ENCODE peak calls at places on chromosomes 6 and 20, in nine cellular contexts. One of them, this sample, is unnamed.

GRCh38 chr6:22001336-22002027 is 295.4 kb downstream of the PRL start:
- DNase-seq in fibroblast of lung: no peak
- DNase-seq in cardiac muscle cell: no peak
- DNase-seq in ovary: no peak
- DNase-seq in WERI-Rb-1: no peak
- DNase-seq in CD8-positive, alpha-beta T cell: no peak
- DNase-seq in pancreas: no peak
- DNase-seq in left ventricle myocardium inferior: no peak
- DNase-seq in IMR-90: no peak
- DNase-seq in this sample: no peak

GRCh38 chr20:45374101-45374467 is 4.0 kb downstream of the TP53TG5 start:
- DNase-seq in fibroblast of lung: no peak
- DNase-seq in cardiac muscle cell: no peak
- DNase-seq in ovary: no peak
- DNase-seq in WERI-Rb-1: no peak
- DNase-seq in CD8-positive, alpha-beta T cell: no peak
- DNase-seq in pancreas: no peak
- DNase-seq in left ventricle myocardium inferior: no peak
- DNase-seq in IMR-90: no peak
- DNase-seq in this sample: no peak

GRCh38 chr20:22546344-22546743 is 38.0 kb downstream of the FOXA2 start:
- DNase-seq in fibroblast of lung: no peak
- DNase-seq in cardiac muscle cell: no peak
- DNase-seq in ovary: no peak
- DNase-seq in WERI-Rb-1: no peak
- DNase-seq in CD8-positive, alpha-beta T cell: no peak
- DNase-seq in pancreas: no peak
- DNase-seq in left ventricle myocardium inferior: no peak
- DNase-seq in IMR-90: no peak
- DNase-seq in this sample: no peak

GRCh38 chr6:1424306-1424927 is 35.0 kb downstream of the FOXF2 start:
- DNase-seq in fibroblast of lung: peak; percentile 83
- DNase-seq in cardiac muscle cell: peak; percentile 71
- DNase-seq in ovary: no peak
- DNase-seq in WERI-Rb-1: peak; percentile 80
- DNase-seq in CD8-positive, alpha-beta T cell: no peak
- DNase-seq in pancreas: peak; percentile 44
- DNase-seq in left ventricle myocardium inferior: peak; percentile 20
- DNase-seq in IMR-90: peak; percentile 77
- DNase-seq in this sample: peak; percentile 88

GRCh38 chr20:54649511-54649962 is 174.1 kb downstream of the DOK5 start:
- DNase-seq in fibroblast of lung: peak; percentile 81
- DNase-seq in cardiac muscle cell: peak; percentile 85
- DNase-seq in ovary: peak; percentile 80
- DNase-seq in WERI-Rb-1: peak; percentile 65
- DNase-seq in CD8-positive, alpha-beta T cell: peak; percentile 61
- DNase-seq in pancreas: peak; percentile 86
- DNase-seq in left ventricle myocardium inferior: peak; percentile 75
- DNase-seq in IMR-90: peak; percentile 67
- DNase-seq in this sample: peak; percentile 95

GRCh38 chr6:3341467-3341866 is 82.7 kb downstream of the PSMG4 start:
- DNase-seq in fibroblast of lung: peak; percentile 95
- DNase-seq in cardiac muscle cell: peak; percentile 90
- DNase-seq in ovary: no peak
- DNase-seq in WERI-Rb-1: peak; percentile 68
- DNase-seq in CD8-positive, alpha-beta T cell: no peak
- DNase-seq in pancreas: no peak
- DNase-seq in left ventricle myocardium inferior: no peak
- DNase-seq in IMR-90: peak; percentile 83
- DNase-seq in this sample: peak; percentile 70

GRCh38 chr6:128767150-128767549 is 115.8 kb upstream of the LAMA2 start:
- DNase-seq in fibroblast of lung: no peak
- DNase-seq in cardiac muscle cell: no peak
- DNase-seq in ovary: no peak
- DNase-seq in WERI-Rb-1: no peak
- DNase-seq in CD8-positive, alpha-beta T cell: no peak
- DNase-seq in pancreas: no peak
- DNase-seq in left ventricle myocardium inferior: no peak
- DNase-seq in IMR-90: no peak
- DNase-seq in this sample: no peak

GRCh38 chr6:67131827-67132226 is 1424.8 kb upstream of the EYS start:
- DNase-seq in fibroblast of lung: peak; percentile 76
- DNase-seq in cardiac muscle cell: peak; percentile 1
- DNase-seq in ovary: no peak
- DNase-seq in WERI-Rb-1: no peak
- DNase-seq in CD8-positive, alpha-beta T cell: no peak
- DNase-seq in pancreas: no peak
- DNase-seq in left ventricle myocardium inferior: no peak
- DNase-seq in IMR-90: no peak
- DNase-seq in this sample: peak; percentile 44

GRCh38 chr6:110562316-110562915 is 86.0 kb upstream of the SLC22A16 start:
- DNase-seq in fibroblast of lung: no peak
- DNase-seq in cardiac muscle cell: no peak
- DNase-seq in ovary: no peak
- DNase-seq in WERI-Rb-1: no peak
- DNase-seq in CD8-positive, alpha-beta T cell: no peak
- DNase-seq in pancreas: no peak
- DNase-seq in left ventricle myocardium inferior: no peak
- DNase-seq in IMR-90: no peak
- DNase-seq in this sample: no peak

GRCh38 chr6:110563711-110564110 is 87.3 kb upstream of the SLC22A16 start:
- DNase-seq in fibroblast of lung: no peak
- DNase-seq in cardiac muscle cell: no peak
- DNase-seq in ovary: no peak
- DNase-seq in WERI-Rb-1: no peak
- DNase-seq in CD8-positive, alpha-beta T cell: no peak
- DNase-seq in pancreas: no peak
- DNase-seq in left ventricle myocardium inferior: no peak
- DNase-seq in IMR-90: no peak
- DNase-seq in this sample: no peak

GRCh38 chr6:110567957-110568696 is 91.7 kb upstream of the SLC22A16 start:
- DNase-seq in fibroblast of lung: no peak
- DNase-seq in cardiac muscle cell: no peak
- DNase-seq in ovary: no peak
- DNase-seq in WERI-Rb-1: no peak
- DNase-seq in CD8-positive, alpha-beta T cell: no peak
- DNase-seq in pancreas: no peak
- DNase-seq in left ventricle myocardium inferior: no peak
- DNase-seq in IMR-90: no peak
- DNase-seq in this sample: no peak

GRCh38 chr6:110564703-110565421 is 88.4 kb upstream of the SLC22A16 start:
- DNase-seq in fibroblast of lung: no peak
- DNase-seq in cardiac muscle cell: no peak
- DNase-seq in ovary: no peak
- DNase-seq in WERI-Rb-1: no peak
- DNase-seq in CD8-positive, alpha-beta T cell: no peak
- DNase-seq in pancreas: no peak
- DNase-seq in left ventricle myocardium inferior: no peak
- DNase-seq in IMR-90: no peak
- DNase-seq in this sample: no peak

DNA sequence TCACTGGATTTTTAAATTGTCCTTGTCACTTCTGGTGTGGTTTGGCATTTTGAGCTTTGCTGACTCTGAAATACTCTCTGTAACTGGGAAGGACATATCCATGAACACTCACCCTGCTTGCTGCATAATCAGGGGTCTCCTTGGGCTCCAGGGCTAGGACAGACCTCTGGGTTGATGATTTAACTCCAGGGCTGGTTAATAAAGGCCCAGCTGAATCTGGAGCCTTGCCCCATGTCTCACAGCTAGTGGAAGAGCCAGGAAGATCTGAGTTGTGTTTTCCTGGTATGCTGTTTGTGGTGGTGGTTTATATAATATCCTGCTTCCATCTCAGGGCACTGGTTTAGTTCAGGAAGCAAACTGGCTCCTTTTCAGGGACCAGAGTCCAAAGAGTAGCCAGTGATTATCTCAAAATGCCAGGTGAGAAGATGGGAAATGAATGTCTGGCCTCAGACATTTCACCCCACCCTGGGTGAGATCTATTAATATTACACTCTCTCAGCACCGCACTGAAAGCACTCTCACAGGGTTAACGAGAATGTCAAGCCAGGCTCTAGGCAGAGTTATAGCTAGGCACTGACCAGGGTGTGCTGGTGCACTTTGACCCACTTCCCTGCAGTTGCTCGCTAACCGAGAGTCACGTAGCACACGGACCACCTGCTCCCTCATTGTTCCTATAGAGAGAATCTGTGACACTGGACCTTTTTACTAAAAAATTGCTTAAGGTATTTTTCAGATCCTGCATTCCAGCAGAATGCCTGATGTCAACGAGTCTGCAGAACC is 90.1 kb upstream of the SLC22A16 start:
- DNase-seq in fibroblast of lung: no peak
- DNase-seq in cardiac muscle cell: no peak
- DNase-seq in ovary: no peak
- DNase-seq in WERI-Rb-1: no peak
- DNase-seq in CD8-positive, alpha-beta T cell: no peak
- DNase-seq in pancreas: no peak
- DNase-seq in left ventricle myocardium inferior: peak; percentile 35
- DNase-seq in IMR-90: peak; percentile 19
- DNase-seq in this sample: no peak
- H3K9me3 ChIP-seq in fibroblast of lung: no peaks in the 10 kb centered on the region
- H3K9me3 ChIP-seq in cardiac muscle cell: no peaks in the 10 kb centered on the region
- H3K9me3 ChIP-seq in ovary: no peaks in the 10 kb centered on the region
- H3K9me3 ChIP-seq in WERI-Rb-1: no peaks in the 10 kb centered on the region
- H3K9me3 ChIP-seq in CD8-positive, alpha-beta T cell: no peaks in the 10 kb centered on the region
- H3K9me3 ChIP-seq in pancreas: no peaks in the 10 kb centered on the region
- H3K9me3 ChIP-seq in left ventricle myocardium inferior: peaks cover 3% of the 10 kb centered on the region
- H3K9me3 ChIP-seq in IMR-90: no peaks in the 10 kb centered on the region
- H3K9me3 ChIP-seq in this sample: peaks cover 3% of the 10 kb centered on the region

GRCh38 chr20:2507464-2507863 is 1.3 kb downstream of the ZNF343 start:
- DNase-seq in fibroblast of lung: peak; percentile 8
- DNase-seq in cardiac muscle cell: no peak
- DNase-seq in ovary: no peak
- DNase-seq in WERI-Rb-1: no peak
- DNase-seq in CD8-positive, alpha-beta T cell: no peak
- DNase-seq in pancreas: no peak
- DNase-seq in left ventricle myocardium inferior: no peak
- DNase-seq in IMR-90: peak; percentile 28
- DNase-seq in this sample: no peak

GRCh38 chr20:2509468-2509781 is 710 bp upstream of the ZNF343 start:
- DNase-seq in fibroblast of lung: no peak
- DNase-seq in cardiac muscle cell: peak; percentile 25
- DNase-seq in ovary: peak; percentile 35
- DNase-seq in WERI-Rb-1: no peak
- DNase-seq in CD8-positive, alpha-beta T cell: no peak
- DNase-seq in pancreas: no peak
- DNase-seq in left ventricle myocardium inferior: no peak
- DNase-seq in IMR-90: no peak
- DNase-seq in this sample: no peak

GRCh38 chr20:2508631-2509467 is at the start of gene ZNF343:
- DNase-seq in fibroblast of lung: peak; percentile 81
- DNase-seq in cardiac muscle cell: peak; percentile 82
- DNase-seq in ovary: peak; percentile 77
- DNase-seq in WERI-Rb-1: peak; percentile 76
- DNase-seq in CD8-positive, alpha-beta T cell: peak; percentile 79
- DNase-seq in pancreas: peak; percentile 69
- DNase-seq in left ventricle myocardium inferior: peak; percentile 76
- DNase-seq in IMR-90: peak; percentile 77
- DNase-seq in this sample: peak; percentile 91

GRCh38 chr20:2507875-2508630 is 662 bp downstream of the ZNF343 start:
- DNase-seq in fibroblast of lung: peak; percentile 53
- DNase-seq in cardiac muscle cell: peak; percentile 35
- DNase-seq in ovary: peak; percentile 33
- DNase-seq in WERI-Rb-1: no peak
- DNase-seq in CD8-positive, alpha-beta T cell: no peak
- DNase-seq in pancreas: no peak
- DNase-seq in left ventricle myocardium inferior: peak; percentile 25
- DNase-seq in IMR-90: peak; percentile 47
- DNase-seq in this sample: no peak

GRCh38 chr20:2509794-2510193 is 1.1 kb upstream of the ZNF343 start:
- DNase-seq in fibroblast of lung: no peak
- DNase-seq in cardiac muscle cell: no peak
- DNase-seq in ovary: no peak
- DNase-seq in WERI-Rb-1: no peak
- DNase-seq in CD8-positive, alpha-beta T cell: no peak
- DNase-seq in pancreas: no peak
- DNase-seq in left ventricle myocardium inferior: no peak
- DNase-seq in IMR-90: no peak
- DNase-seq in this sample: no peak
- H3K4me3 ChIP-seq in fibroblast of lung: peak overlapping the region; percentile 85
- H3K4me3 ChIP-seq in cardiac muscle cell: peak overlapping the region; percentile 76
- H3K4me3 ChIP-seq in ovary: no peak overlapping the region
- H3K4me3 ChIP-seq in WERI-Rb-1: no peak overlapping the region
- H3K4me3 ChIP-seq in CD8-positive, alpha-beta T cell: no peak overlapping the region
- H3K4me3 ChIP-seq in pancreas: no peak overlapping the region
- H3K4me3 ChIP-seq in left ventricle myocardium inferior: peak overlapping the region; percentile 95
- H3K4me3 ChIP-seq in IMR-90: no peak overlapping the region
- H3K4me3 ChIP-seq in this sample: peak overlapping the region; percentile 91

DNA sequence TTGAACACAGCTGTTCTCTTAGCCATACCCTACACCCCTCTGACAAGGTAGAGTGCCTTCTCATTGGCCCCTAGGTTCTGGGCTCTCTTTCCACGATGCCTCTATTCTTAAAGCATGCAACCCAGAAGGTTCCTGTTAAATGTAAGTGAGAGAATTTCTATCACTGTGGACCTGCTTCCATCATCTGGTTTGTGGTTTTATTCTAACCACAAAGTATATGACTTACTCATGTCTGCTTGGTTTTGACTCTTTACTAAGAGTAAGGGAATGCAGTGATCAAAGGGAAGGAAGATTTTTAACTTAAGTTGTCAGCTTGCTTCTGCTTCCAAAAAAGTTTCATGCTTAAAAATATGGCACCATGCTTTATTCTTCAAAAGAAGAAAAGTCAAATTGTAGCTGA is 80.2 kb downstream of the ANKEF1 start:
- DNase-seq in fibroblast of lung: peak; percentile 86
- DNase-seq in cardiac muscle cell: peak; percentile 62
- DNase-seq in ovary: no peak
- DNase-seq in WERI-Rb-1: no peak
- DNase-seq in CD8-positive, alpha-beta T cell: no peak
- DNase-seq in pancreas: no peak
- DNase-seq in left ventricle myocardium inferior: no peak
- DNase-seq in IMR-90: peak; percentile 79
- DNase-seq in this sample: no peak
- TF ChIP-seq CTCF in fibroblast of lung: no peak
- TF ChIP-seq CTCF in cardiac muscle cell: no peak
- TF ChIP-seq CTCF in ovary: no peak
- TF ChIP-seq CTCF in WERI-Rb-1: no peak
- TF ChIP-seq CTCF in CD8-positive, alpha-beta T cell: no peak
- TF ChIP-seq CTCF in pancreas: no peak
- TF ChIP-seq CTCF in left ventricle myocardium inferior: no peak
- TF ChIP-seq CTCF in IMR-90: no peak
- TF ChIP-seq CTCF in this sample: no peak

DNA sequence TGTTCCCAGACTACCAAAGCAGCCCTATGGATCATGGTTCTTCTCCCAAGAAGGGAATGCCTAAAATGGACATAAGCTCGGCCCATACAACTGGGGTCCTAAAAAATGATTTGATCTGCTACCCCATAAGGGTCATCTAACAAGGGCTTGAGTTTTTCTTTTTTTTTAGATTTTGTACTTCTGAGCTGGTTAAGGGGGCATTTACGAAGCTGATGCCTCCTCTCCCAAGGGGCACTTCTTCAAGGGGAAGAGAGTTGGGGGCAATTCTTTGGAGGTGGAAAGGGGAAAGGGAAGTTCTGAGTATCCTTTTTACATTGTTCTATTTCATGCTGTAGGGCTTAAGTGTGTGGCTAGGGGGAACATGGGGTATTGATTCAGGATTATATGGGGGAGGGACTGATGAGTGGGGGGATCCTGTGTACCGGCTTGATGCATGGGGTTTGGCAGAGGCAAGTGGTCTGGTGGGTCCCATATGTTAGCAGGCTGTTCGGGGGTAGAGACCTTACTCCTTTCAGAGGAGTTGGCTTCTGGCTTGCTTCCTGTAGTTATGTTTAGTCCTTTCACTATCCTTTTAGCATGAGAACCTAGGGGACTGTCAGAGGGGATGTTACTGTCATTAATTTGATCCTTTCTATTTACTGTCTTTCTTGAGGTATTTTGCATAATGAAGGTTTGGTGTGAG is 8.1 kb upstream of the ZNFX1 start:
- DNase-seq in fibroblast of lung: no peak
- DNase-seq in cardiac muscle cell: no peak
- DNase-seq in ovary: no peak
- DNase-seq in WERI-Rb-1: no peak
- DNase-seq in CD8-positive, alpha-beta T cell: no peak
- DNase-seq in pancreas: no peak
- DNase-seq in left ventricle myocardium inferior: no peak
- DNase-seq in IMR-90: no peak
- DNase-seq in this sample: peak; percentile 55
- H3K9me3 ChIP-seq in fibroblast of lung: peaks cover 10% of the 10 kb centered on the region
- H3K9me3 ChIP-seq in cardiac muscle cell: no peaks in the 10 kb centered on the region
- H3K9me3 ChIP-seq in ovary: peaks cover 4% of the 10 kb centered on the region
- H3K9me3 ChIP-seq in WERI-Rb-1: peaks cover 3% of the 10 kb centered on the region
- H3K9me3 ChIP-seq in CD8-positive, alpha-beta T cell: peaks cover 49% of the 10 kb centered on the region
- H3K9me3 ChIP-seq in pancreas: no peaks in the 10 kb centered on the region
- H3K9me3 ChIP-seq in left ventricle myocardium inferior: peaks cover 64% of the 10 kb centered on the region
- H3K9me3 ChIP-seq in IMR-90: peaks cover 22% of the 10 kb centered on the region
- H3K9me3 ChIP-seq in this sample: peaks cover 41% of the 10 kb centered on the region